ENCODE peak calls at places on chromosome X, in five cellular contexts. H is HEK293T, T is NT2/D1, L is H1, M is GM12878. B is an unnamed sample.

GRCh38 chrX:96004386-96004785 is 680.3 kb upstream of the DIAPH2 start:
- DNase-seq in H (no peak), T (no peak), L (no peak), M (no peak), B (no peak)

GRCh38 chrX:29902004-29902403 is 313.4 kb upstream of the MAGEB2 start:
- DNase-seq in H (no peak), T (no peak), L (no peak), M (no peak), B (no peak)

GRCh38 chrX:20116575-20117240 is at the start of gene MAP7D2:
- DNase-seq in H (no peak), T (no peak), L (peak), M (no peak), B (peak)

GRCh38 chrX:117871796-117872195 is 244.8 kb downstream of the KLHL13 start:
- DNase-seq in H (no peak), T (no peak), L (no peak), M (no peak), B (no peak)

GRCh38 chrX:49003696-49004095 is 1.6 kb upstream of the GRIPAP1 start:
- DNase-seq in H (no peak), T (no peak), L (no peak), M (no peak), B (peak)

GRCh38 chrX:39759526-39760224 is 338.1 kb downstream of the BCOR start:
- DNase-seq in H (no peak), T (no peak), L (no peak), M (no peak), B (no peak)

GRCh38 chrX:71652405-71652804 is 14.9 kb upstream of the LOC101059915 start:
- DNase-seq in H (peak), T (peak), L (peak), M (no peak), B (peak)

GRCh38 chrX:33434256-33435092 is 223.1 kb upstream of the DMD start:
- DNase-seq in H (peak), T (peak), L (peak), M (no peak), B (peak)

GRCh38 chrX:47380268-47380667 is 9.9 kb downstream of the ZNF157 start:
- DNase-seq in H (no peak), T (no peak), L (no peak), M (peak), B (peak)

DNA sequence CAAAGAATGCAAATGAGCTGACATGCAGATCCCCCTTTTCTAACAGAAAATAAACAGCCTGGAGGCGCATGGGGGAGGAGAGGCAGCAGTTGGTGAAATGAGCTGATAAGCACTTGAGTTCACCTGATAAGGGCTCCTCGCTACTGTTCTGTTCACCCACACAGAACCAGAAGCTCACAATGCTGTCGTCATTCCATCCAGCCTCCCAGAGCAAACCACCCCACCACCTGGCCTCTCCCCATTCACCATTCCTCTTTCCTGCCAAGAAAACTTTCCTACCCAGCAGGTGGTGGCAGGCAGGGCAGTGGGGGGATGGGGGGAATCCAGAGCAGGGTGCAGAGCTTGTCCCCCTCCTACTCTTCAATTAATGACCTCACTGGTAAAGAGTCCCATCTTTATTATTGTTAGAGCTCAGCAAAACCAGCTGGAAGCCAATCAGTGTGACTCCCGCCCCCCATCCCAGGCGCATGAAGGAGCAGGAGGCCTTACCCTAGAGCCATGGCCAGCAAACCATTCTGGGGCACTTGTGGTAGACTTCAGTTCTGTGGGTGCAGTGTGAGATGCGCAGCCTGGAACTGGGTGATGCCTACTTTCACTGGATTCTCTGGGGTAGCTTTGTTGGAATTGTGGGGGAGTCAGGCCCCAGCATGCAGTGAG is 350.3 kb downstream of the ZIC3 start:
- DNase-seq in H (no peak), T (peak), L (no peak), M (no peak), B (no peak)
- TF ChIP-seq SUZ12 in H (no peak), T (no peak), L (no peak), M (no peak), B (no peak)

GRCh38 chrX:110284159-110284558 is 33.7 kb downstream of the AMMECR1 start:
- DNase-seq in H (no peak), T (peak), L (no peak), M (no peak), B (no peak)

GRCh38 chrX:110281377-110281776 is 36.5 kb downstream of the AMMECR1 start:
- DNase-seq in H (no peak), T (no peak), L (no peak), M (no peak), B (no peak)

GRCh38 chrX:110277609-110278008 is 40.3 kb downstream of the AMMECR1 start:
- DNase-seq in H (no peak), T (no peak), L (no peak), M (no peak), B (no peak)

GRCh38 chrX:110282922-110283321 is 35.0 kb downstream of the AMMECR1 start:
- DNase-seq in H (no peak), T (no peak), L (no peak), M (no peak), B (no peak)

GRCh38 chrX:110280954-110281353 is 36.9 kb downstream of the AMMECR1 start:
- DNase-seq in H (no peak), T (no peak), L (no peak), M (no peak), B (no peak)
- TF ChIP-seq SUZ12 in H (no peak), T (no peak), L (no peak), M (no peak), B (no peak)

GRCh38 chrX:105703876-105704275 is 118.5 kb upstream of the NRK start:
- DNase-seq in H (no peak), T (no peak), L (no peak), M (no peak), B (no peak)

GRCh38 chrX:105700316-105700715 is 122.0 kb upstream of the NRK start:
- DNase-seq in H (no peak), T (no peak), L (no peak), M (no peak), B (no peak)

GRCh38 chrX:105706041-105706440 is 116.3 kb upstream of the NRK start:
- DNase-seq in H (no peak), T (no peak), L (no peak), M (no peak), B (no peak)

GRCh38 chrX:105698386-105698785 is 124.0 kb upstream of the NRK start:
- DNase-seq in H (no peak), T (no peak), L (no peak), M (no peak), B (no peak)

DNA sequence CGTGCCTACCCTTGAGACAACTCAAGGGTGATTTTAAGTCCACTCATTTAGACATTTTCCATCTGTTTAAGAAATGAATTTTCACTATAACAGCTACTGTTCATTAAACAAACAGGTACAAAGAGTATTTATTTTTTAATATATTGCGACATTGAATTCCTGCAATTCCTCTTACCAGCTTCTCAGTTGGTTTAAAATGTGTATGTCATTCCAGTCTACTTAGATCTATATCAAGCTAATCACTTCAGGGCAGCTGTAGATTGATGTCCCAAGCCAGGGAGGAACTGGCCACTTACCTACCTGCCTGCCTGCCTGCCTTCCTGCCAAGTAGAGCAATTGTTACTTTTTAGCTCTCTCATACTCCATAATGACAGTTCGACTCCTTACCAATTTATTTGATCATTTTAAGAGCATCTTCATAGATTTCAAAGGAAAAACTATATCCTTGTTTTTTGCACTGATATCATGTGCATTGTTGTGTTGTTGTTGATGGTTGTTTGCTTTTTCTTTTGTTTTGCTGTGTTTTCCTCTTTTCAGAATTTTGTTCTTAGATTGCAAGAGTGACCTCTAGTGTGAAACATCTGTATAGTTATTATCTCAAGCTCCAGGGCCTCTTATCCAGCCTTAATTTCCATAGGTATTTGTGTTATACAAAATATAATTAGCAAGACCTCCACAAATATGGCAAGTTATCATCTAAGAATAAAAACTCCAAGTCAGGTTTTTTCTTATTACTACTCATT is 120.9 kb upstream of the NRK start:
- DNase-seq in H (peak), T (no peak), L (no peak), M (no peak), B (no peak)
- TF ChIP-seq SUZ12 in H (no peak), T (no peak), L (no peak), M (no peak), B (no peak)

DNA sequence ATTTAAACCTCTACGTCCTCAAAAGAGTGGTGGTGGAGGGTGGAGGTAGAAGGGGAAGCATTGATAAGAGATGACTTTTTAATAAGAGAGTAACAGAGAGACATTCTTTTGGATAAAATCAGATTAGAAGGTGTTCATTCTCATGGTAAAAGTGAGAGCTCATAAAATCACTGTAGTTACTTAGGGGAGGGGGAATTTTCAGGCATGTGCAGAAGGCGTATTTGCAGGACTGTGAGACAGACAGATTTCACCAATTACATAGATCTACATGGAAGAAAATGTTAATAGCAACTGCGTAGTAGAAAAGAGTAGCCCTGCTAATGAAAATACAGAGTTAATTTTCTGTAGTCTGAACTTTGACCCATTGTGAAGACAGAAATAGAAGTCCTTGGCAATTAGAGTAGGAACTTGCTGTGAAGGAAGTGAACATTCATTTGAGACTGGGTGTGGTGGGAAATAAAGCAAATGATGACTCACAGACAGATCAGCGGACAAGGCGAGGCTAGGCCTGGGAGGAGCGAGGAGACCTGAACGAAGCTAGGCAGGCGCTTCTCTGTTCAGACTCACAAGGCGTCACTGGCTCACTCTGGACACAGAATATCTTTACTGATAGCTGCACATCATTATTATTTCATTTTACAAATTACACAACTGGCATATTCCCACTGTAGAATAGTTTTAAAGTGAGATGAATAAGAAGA is 57.2 kb upstream of the FAM9C start:
- DNase-seq in H (peak), T (no peak), L (no peak), M (no peak), B (no peak)
- TF ChIP-seq SUZ12 in H (no peak), T (no peak), L (no peak), M (no peak), B (no peak)

DNA sequence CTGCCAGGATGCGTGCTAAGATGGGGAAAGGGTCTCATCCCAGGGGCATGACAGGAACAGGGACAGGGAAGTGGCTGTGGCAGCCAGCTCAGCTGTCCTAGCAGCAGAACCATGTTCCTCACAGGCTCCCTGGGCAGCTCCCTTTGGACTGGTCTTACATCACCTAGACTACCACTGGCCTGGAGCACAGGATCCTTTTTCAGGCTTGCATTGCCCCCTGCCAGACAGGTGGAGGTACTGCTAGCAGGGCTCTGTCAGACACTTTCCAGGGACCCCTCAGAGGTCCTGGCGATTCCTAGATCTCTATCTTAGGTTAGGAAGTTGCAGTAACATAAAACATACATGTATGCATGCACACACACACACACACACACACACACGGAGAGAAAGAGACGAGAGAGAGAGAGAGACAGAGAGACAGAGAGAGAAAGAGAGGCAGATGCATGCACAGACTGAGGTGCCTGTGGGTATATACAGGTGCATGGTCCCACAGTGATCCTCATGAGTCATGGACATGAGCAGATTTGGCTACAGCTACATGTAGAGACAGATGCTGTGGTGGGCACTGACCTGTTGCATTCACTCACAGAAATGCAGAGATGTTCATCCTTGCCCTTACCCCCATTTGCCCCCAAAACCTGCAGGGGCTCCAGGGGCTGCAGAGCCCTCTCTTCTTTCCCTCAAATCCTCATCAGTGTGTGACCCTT is 63.6 kb downstream of the STARD8 start:
- DNase-seq in H (peak), T (peak), L (peak), M (no peak), B (peak)
- TF ChIP-seq SUZ12 in H (no peak), T (no peak), L (no peak), M (no peak), B (no peak)

B was measured in HepG2.